ENCODE peak calls at places on chromosomes 5 and 9, in ten cellular contexts. B is stomach; J is activated CD4-positive, alpha-beta T cell treated with anti-CD3 and anti-CD28 coated beads, Interleukin-2, amount 50 U/mL, for 1 hour; A is hypothalamus; V is neural crest cell; S is HFFc6; M is T1000; Q is GM23248; D is HS-5; R is activated CD4-positive, CD25-positive, alpha-beta regulatory T cell. I is an unnamed sample.

GRCh38 chr5:131581710-131582109 is 53.3 kb downstream of the RAPGEF6 start:
- DNase-seq in B (no peak), J (no peak), A (no peak), V (no peak), S (no peak), M (no peak), Q (peak; percentile 3), D (no peak), R (no peak), I (no peak)

GRCh38 chr5:175567954-175568353 is 89.6 kb downstream of the SFXN1 start:
- DNase-seq in B (no peak), J (no peak), A (no peak), V (no peak), S (no peak), M (no peak), Q (no peak), D (no peak), R (no peak), I (no peak)

GRCh38 chr9:98794802-98795201 is 1.6 kb downstream of the ANKS6 start:
- DNase-seq in B (no peak), J (no peak), A (no peak), V (no peak), S (no peak), M (no peak), Q (no peak), D (no peak), R (no peak), I (no peak)

GRCh38 chr9:757246-757881 is 84.1 kb upstream of the DMRT1 start:
- DNase-seq in B (no peak), J (no peak), A (no peak), V (no peak), S (peak; percentile 62), M (no peak), Q (peak; percentile 77), D (no peak), R (no peak), I (no peak)

GRCh38 chr9:77464591-77465125 is 183.5 kb downstream of the GNA14 start:
- DNase-seq in B (no peak), J (no peak), A (no peak), V (no peak), S (no peak), M (no peak), Q (no peak), D (no peak), R (no peak), I (no peak)

GRCh38 chr5:178387061-178387855 is 154.7 kb upstream of the PHYKPL start:
- DNase-seq in B (no peak), J (no peak), A (no peak), V (no peak), S (no peak), M (no peak), Q (no peak), D (no peak), R (no peak), I (no peak)

GRCh38 chr9:129596541-129597328 is 24.2 kb downstream of the C9orf50 start:
- DNase-seq in B (peak; percentile 66), J (no peak), A (no peak), V (peak; percentile 63), S (peak; percentile 57), M (peak; percentile 25), Q (peak; percentile 68), D (no peak), R (no peak), I (no peak)

GRCh38 chr9:114001410-114001685 is 76.8 kb downstream of the AMBP start:
- DNase-seq in B (peak; percentile 5), J (no peak), A (no peak), V (no peak), S (no peak), M (no peak), Q (no peak), D (no peak), R (no peak), I (no peak)

GRCh38 chr9:102995033-102995432 is at the start of gene CYLC2:
- DNase-seq in B (no peak), J (no peak), A (no peak), V (no peak), S (no peak), M (no peak), Q (no peak), D (no peak), R (no peak), I (no peak)

GRCh38 chr5:139849942-139850341 is 54.3 kb downstream of the PSD2 start:
- DNase-seq in B (no peak), J (no peak), A (no peak), V (no peak), S (no peak), M (no peak), Q (peak; percentile 32), D (no peak), R (no peak), I (no peak)

GRCh38 chr5:56638061-56638621 is 177.2 kb upstream of the MAP3K1 start:
- DNase-seq in B (peak; percentile 73), J (no peak), A (no peak), V (no peak), S (no peak), M (no peak), Q (no peak), D (no peak), R (no peak), I (no peak)

GRCh38 chr9:133453651-133454050 is 6.1 kb upstream of the CACFD1 start:
- DNase-seq in B (no peak), J (no peak), A (no peak), V (no peak), S (no peak), M (no peak), Q (no peak), D (no peak), R (no peak), I (no peak)

GRCh38 chr5:31375999-31376720 is 155.7 kb downstream of the DROSHA start:
- DNase-seq in B (no peak), J (no peak), A (no peak), V (no peak), S (no peak), M (no peak), Q (no peak), D (no peak), R (no peak), I (no peak)

GRCh38 chr9:20524776-20525175 is 97.5 kb downstream of the MLLT3 start:
- DNase-seq in B (no peak), J (no peak), A (no peak), V (no peak), S (no peak), M (no peak), Q (peak; percentile 9), D (no peak), R (no peak), I (no peak)

GRCh38 chr5:17185776-17186175 is 31.7 kb upstream of the BASP1 start:
- DNase-seq in B (no peak), J (no peak), A (no peak), V (no peak), S (peak; percentile 89), M (no peak), Q (peak; percentile 96), D (peak; percentile 82), R (no peak), I (no peak)

GRCh38 chr9:13857521-13857920 is 456.4 kb downstream of the NFIB start:
- DNase-seq in B (no peak), J (no peak), A (no peak), V (no peak), S (peak; percentile 37), M (no peak), Q (peak; percentile 73), D (peak; percentile 63), R (no peak), I (no peak)

GRCh38 chr5:127210082-127210481 is 80.5 kb upstream of the MEGF10 start:
- DNase-seq in B (no peak), J (no peak), A (no peak), V (no peak), S (no peak), M (no peak), Q (no peak), D (no peak), R (no peak), I (no peak)

GRCh38 chr9:21434202-21435014 is 5.8 kb upstream of the IFNA1 start:
- DNase-seq in B (peak; percentile 63), J (peak; percentile 33), A (no peak), V (peak; percentile 50), S (peak; percentile 70), M (no peak), Q (peak; percentile 93), D (peak; percentile 20), R (no peak), I (peak; percentile 20)

GRCh38 chr5:171367424-171368370 is 20.0 kb upstream of the NPM1 start:
- DNase-seq in B (no peak), J (no peak), A (no peak), V (no peak), S (peak; percentile 58), M (no peak), Q (peak; percentile 40), D (peak; percentile 49), R (no peak), I (no peak)

GRCh38 chr5:67246108-67246507 is 49.5 kb upstream of the CD180 start:
- DNase-seq in B (no peak), J (no peak), A (no peak), V (peak; percentile 30), S (peak; percentile 63), M (no peak), Q (peak; percentile 74), D (peak; percentile 46), R (no peak), I (no peak)

GRCh38 chr5:1119312-1119831 is 7.5 kb upstream of the SLC12A7 start:
- DNase-seq in B (peak; percentile 59), J (no peak), A (no peak), V (no peak), S (no peak), M (no peak), Q (no peak), D (no peak), R (no peak), I (no peak)

GRCh38 chr5:960551-960950 is 48.1 kb upstream of the NKD2 start:
- DNase-seq in B (no peak), J (no peak), A (no peak), V (no peak), S (no peak), M (no peak), Q (no peak), D (no peak), R (no peak), I (no peak)

GRCh38 chr9:124037790-124038189 is 26.2 kb downstream of the LHX2 start:
- DNase-seq in B (no peak), J (no peak), A (no peak), V (no peak), S (no peak), M (no peak), Q (no peak), D (no peak), R (no peak), I (no peak)

GRCh38 chr9:21656776-21657637 is 145.4 kb upstream of the MTAP start:
- DNase-seq in B (no peak), J (no peak), A (no peak), V (no peak), S (no peak), M (no peak), Q (peak; percentile 90), D (peak; percentile 47), R (no peak), I (no peak)

I was measured in T-helper 9 cell.